ENCODE peak calls at places on chromosomes 13 and 19, in ten cellular contexts. C is A549; U is esophagus squamous epithelium; J is thoracic aorta; G is CD4-positive, CD25-positive, alpha-beta regulatory T cell; I is GM23248; M is AG04450; W is gastrocnemius medialis; O is substantia nigra; Z is mammary epithelial cell. F is an unnamed sample.

GRCh38 chr13:41028051-41028450 is 8.9 kb upstream of the ELF1 start:
- DNase-seq in G (no peak), I (peak; percentile 47), J (no peak), Z (no peak), O (no peak), W (no peak), U (no peak), M (no peak), C (no peak), F (no peak)

GRCh38 chr13:35839746-35840273 is 291.4 kb downstream of the DCLK1 start:
- DNase-seq in U (no peak), C (no peak), J (no peak), W (no peak), I (no peak), G (no peak), Z (no peak), O (no peak), M (no peak), F (no peak)

GRCh38 chr13:101757446-101758039 is 305.1 kb downstream of the ITGBL1 start:
- DNase-seq in W (no peak), I (peak; percentile 64), M (no peak), U (no peak), J (no peak), C (peak; percentile 45), Z (peak; percentile 42), O (no peak), G (peak; percentile 32), F (no peak)

GRCh38 chr19:43450545-43450997 is 14.8 kb downstream of the LYPD3 start:
- DNase-seq in J (no peak), C (no peak), U (no peak), M (no peak), W (no peak), I (peak; percentile 66), Z (peak; percentile 80), G (no peak), O (no peak), F (no peak)

GRCh38 chr19:56612737-56613136 is 17.6 kb downstream of the ZNF71 start:
- DNase-seq in M (no peak), C (no peak), Z (no peak), I (no peak), G (no peak), J (no peak), W (no peak), U (no peak), O (no peak), F (no peak)

GRCh38 chr19:55096061-55096701 is 20.5 kb downstream of the EPS8L1 start:
- DNase-seq in C (no peak), I (no peak), M (no peak), J (no peak), W (no peak), Z (no peak), G (no peak), U (no peak), O (no peak), F (no peak)

GRCh38 chr19:35013047-35013819 is 13.1 kb downstream of the GRAMD1A start:
- DNase-seq in U (no peak), I (peak; percentile 65), J (peak; percentile 46), G (peak; percentile 78), W (peak; percentile 44), C (peak; percentile 82), M (no peak), Z (peak; percentile 20), O (no peak), F (no peak)

GRCh38 chr13:24264976-24265375 is 44.4 kb upstream of the C1QTNF9 start:
- DNase-seq in U (no peak), G (peak; percentile 95), Z (peak; percentile 2), W (no peak), M (no peak), C (no peak), J (no peak), O (no peak), I (no peak), F (no peak)

GRCh38 chr13:109541081-109541480 is 245.3 kb downstream of the IRS2 start:
- DNase-seq in U (no peak), J (no peak), Z (no peak), I (no peak), C (no peak), O (no peak), G (no peak), M (no peak), W (no peak), F (no peak)

GRCh38 chr13:32001392-32001768 is 30.2 kb upstream of the FRY start:
- DNase-seq in M (no peak), C (peak; percentile 39), Z (peak; percentile 44), W (no peak), I (peak; percentile 71), U (no peak), J (no peak), G (peak; percentile 23), O (no peak), F (no peak)

GRCh38 chr19:5358173-5358800 is 17.7 kb upstream of the PTPRS start:
- DNase-seq in U (no peak), O (no peak), W (no peak), J (no peak), Z (no peak), G (no peak), C (peak; percentile 36), M (no peak), I (peak; percentile 25), F (no peak)

GRCh38 chr13:114259974-114260373 is 21.4 kb upstream of the UPF3A start:
- DNase-seq in M (no peak), O (no peak), W (no peak), J (no peak), Z (no peak), U (no peak), I (no peak), G (peak; percentile 41), C (no peak), F (no peak)

GRCh38 chr13:48156466-48156865 is 61.6 kb upstream of the MED4 start:
- DNase-seq in J (no peak), M (no peak), Z (peak; percentile 47), O (no peak), U (no peak), G (peak; percentile 93), W (no peak), I (no peak), C (no peak), F (peak; percentile 40)

GRCh38 chr19:28652790-28653189 is 560.2 kb downstream of the UQCRFS1 start:
- DNase-seq in I (no peak), M (no peak), C (no peak), O (no peak), Z (no peak), U (no peak), W (no peak), G (no peak), J (no peak), F (no peak)

DNA sequence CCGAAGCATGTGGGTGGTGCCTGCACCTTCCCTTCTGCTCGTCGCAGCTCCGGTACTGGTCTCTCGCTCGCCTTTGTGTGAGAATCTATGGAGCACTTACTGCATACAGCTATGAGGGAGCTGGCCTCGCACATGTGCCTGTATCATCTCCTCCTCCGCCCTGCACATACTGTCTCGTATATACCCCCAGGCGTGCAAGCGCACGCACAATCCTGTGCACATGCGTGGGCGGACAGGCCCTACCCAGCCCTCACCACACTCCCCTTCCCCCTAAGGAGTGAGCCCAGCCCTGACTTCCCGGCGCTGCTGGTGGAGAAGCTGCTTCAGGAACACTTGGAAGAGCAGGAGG is 8.7 kb downstream of the PIK3R2 start:
- DNase-seq in G (no peak), I (no peak), M (no peak), O (no peak), C (no peak), U (no peak), W (no peak), Z (peak; percentile 41), J (no peak), F (no peak)
- H3K27ac ChIP-seq in G (no peak overlapping the region), I (no peak overlapping the region), M (no peak overlapping the region), O (peak overlapping the region; percentile 27), C (no peak overlapping the region), U (peak overlapping the region; percentile 87), W (no peak overlapping the region), Z (no peak overlapping the region), J (no peak overlapping the region), F (no peak overlapping the region)

DNA sequence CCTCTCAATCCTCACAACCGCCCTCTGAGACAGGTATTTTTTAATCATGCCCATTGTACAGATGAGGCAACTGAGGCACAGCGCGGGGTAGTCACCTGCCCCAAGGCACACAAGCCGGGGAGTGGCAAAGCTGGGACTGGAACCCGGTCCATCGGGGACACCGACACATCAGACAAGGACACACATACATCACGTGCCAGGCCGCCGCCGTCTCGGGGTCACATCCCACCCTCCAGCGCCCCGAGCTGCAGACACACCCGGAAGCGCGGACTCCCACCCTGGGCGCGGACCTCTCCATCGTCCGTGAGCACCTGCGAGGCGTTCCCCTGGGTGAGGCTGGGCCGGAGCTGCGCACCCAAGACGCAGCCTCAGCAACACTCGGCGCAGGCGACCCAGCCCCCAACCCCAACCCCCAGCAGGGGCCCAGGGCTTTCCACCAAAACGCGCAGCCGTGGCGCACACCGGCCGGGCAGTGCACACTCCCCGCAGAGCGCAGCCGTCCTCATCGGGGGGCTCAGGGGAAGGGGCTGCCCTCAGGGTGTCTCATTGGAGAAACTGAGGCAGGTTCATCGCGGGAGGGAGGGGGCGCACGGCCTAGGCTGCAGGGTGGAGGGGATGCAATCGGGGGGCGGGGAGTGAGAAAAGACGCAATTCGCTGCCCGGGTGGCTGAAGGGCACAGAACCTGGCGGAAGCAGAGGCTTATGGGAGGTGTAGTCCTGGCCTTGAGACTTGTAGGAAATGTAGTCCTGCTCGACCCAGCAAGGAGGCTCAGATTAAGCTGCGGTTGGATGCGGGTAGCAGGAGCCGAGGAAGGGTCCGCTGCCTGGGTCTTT is 1.9 kb upstream of the LMTK3 start:
- DNase-seq in Z (peak; percentile 62), W (peak; percentile 22), I (peak; percentile 80), G (peak; percentile 87), J (no peak), U (no peak), O (peak; percentile 32), M (no peak), C (peak; percentile 92), F (no peak)
- H3K27ac ChIP-seq in Z (no peak overlapping the region), W (no peak overlapping the region), I (no peak overlapping the region), G (peak overlapping the region; percentile 66), J (no peak overlapping the region), U (peak overlapping the region; percentile 33), O (peak overlapping the region; percentile 88), M (no peak overlapping the region), C (peak overlapping the region; percentile 93), F (no peak overlapping the region)

DNA sequence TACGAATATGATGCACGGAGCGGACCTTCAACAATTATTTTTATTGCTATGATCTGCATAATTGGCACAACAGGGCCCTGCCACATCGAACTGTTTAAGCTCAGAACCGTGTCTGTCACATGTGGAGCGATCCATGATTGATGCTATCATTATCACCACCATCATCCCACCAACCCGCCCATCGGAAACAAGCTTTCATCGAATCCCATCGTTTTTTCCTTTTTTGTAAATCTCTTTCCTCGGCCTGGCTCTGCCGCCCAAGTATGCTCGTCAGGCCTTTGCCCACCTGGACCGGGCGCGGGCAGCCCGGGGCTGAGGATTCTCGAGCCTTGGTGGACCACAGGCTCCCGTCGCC is 533 bp upstream of the DCAF15 start:
- DNase-seq in O (no peak), J (no peak), G (no peak), C (no peak), W (no peak), I (no peak), Z (no peak), U (no peak), M (no peak), F (no peak)
- H3K27ac ChIP-seq in O (no peak overlapping the region), J (no peak overlapping the region), G (peak overlapping the region; percentile 85), C (no peak overlapping the region), W (peak overlapping the region; percentile 74), I (no peak overlapping the region), Z (no peak overlapping the region), U (peak overlapping the region; percentile 93), M (no peak overlapping the region), F (no peak overlapping the region)

DNA sequence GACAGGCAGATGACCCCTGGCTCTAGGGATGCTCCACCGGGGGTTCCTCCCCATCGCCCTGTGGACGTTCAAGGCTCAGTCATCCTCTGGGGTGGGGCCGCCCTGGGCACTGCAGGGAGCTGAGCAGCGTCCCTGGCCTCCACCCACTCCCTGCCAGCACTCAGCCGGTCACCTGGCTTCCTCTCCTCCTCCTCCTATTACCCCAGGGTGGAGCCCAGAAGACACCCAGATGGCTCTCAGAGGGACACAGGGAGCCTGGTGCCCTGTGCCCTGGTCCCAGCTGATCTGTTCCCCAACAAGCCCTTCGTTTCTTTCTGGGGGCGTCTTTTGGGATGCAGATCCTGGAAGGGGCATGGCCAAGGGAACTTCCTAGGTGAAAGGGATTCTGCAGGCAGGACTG is 3.7 kb upstream of the MKNK2 start:
- DNase-seq in U (no peak), J (no peak), O (no peak), W (peak; percentile 23), Z (no peak), G (no peak), I (no peak), C (no peak), M (no peak), F (no peak)
- H3K27ac ChIP-seq in U (peak overlapping the region; percentile 99), J (no peak overlapping the region), O (no peak overlapping the region), W (peak overlapping the region; percentile 100), Z (no peak overlapping the region), G (peak overlapping the region; percentile 23), I (no peak overlapping the region), C (peak overlapping the region; percentile 49), M (no peak overlapping the region), F (peak overlapping the region; percentile 98)

F was measured in epithelial cell of prostate.